ENCODE peak calls at places on chromosomes 6 and 20, in nine cellular contexts. A is ELF-1; L is upper lobe of right lung; C is lung microvascular endothelial cell; P is right cardiac atrium; V is activated CD4-positive, alpha-beta memory T cell treated with anti-CD3 and anti-CD28 coated beads, Interleukin-2, amount 10 ng/mL, durations not matched to agents 7 days and 5 days; X is left lobe of liver; J is esophagus muscularis mucosa; K is KBM-7. U is an unnamed sample.
A peak's percentile ranks its signal among the peaks of the same experiment; 100 is the strongest.

GRCh38 chr6:168875811-168876576 is 377.7 kb downstream of the THBS2 start:
- DNase-seq in A (no peak), L (no peak), C (no peak), P (no peak), V (no peak), X (no peak), J (no peak), K (no peak), U (no peak)

GRCh38 chr20:47095690-47096089 is 201.0 kb downstream of the EYA2 start:
- DNase-seq in A (no peak), L (no peak), C (no peak), P (no peak), V (no peak), X (no peak), J (no peak), K (no peak), U (no peak)

GRCh38 chr6:54020311-54020710 is 90.9 kb upstream of the MLIP start:
- DNase-seq in A (no peak), L (no peak), C (peak; percentile 49), P (no peak), V (no peak), X (no peak), J (no peak), K (no peak), U (no peak)

GRCh38 chr6:140001851-140002301 is 627.4 kb upstream of the CITED2 start:
- DNase-seq in A (no peak), L (no peak), C (no peak), P (no peak), V (no peak), X (no peak), J (no peak), K (no peak), U (no peak)

GRCh38 chr6:69953491-69953890 is 87.1 kb downstream of the COL19A1 start:
- DNase-seq in A (no peak), L (no peak), C (no peak), P (no peak), V (no peak), X (no peak), J (no peak), K (no peak), U (no peak)

GRCh38 chr20:1871807-1872455 is 23.3 kb upstream of the SIRPA start:
- DNase-seq in A (no peak), L (no peak), C (no peak), P (no peak), V (no peak), X (no peak), J (no peak), K (no peak), U (no peak)

GRCh38 chr20:62236674-62236996 is 1.7 kb upstream of the OSBPL2 start:
- DNase-seq in A (peak; percentile 82), L (no peak), C (no peak), P (no peak), V (no peak), X (no peak), J (no peak), K (no peak), U (no peak)

GRCh38 chr6:20271818-20272217 is 59.5 kb upstream of the MBOAT1 start:
- DNase-seq in A (no peak), L (no peak), C (no peak), P (no peak), V (no peak), X (no peak), J (no peak), K (no peak), U (no peak)

GRCh38 chr6:53189554-53189953 is 40.9 kb upstream of the GCM1 start:
- DNase-seq in A (no peak), L (no peak), C (no peak), P (no peak), V (no peak), X (no peak), J (no peak), K (no peak), U (no peak)

GRCh38 chr20:62854121-62854520 is 7.5 kb downstream of the TCFL5 start:
- DNase-seq in A (no peak), L (no peak), C (no peak), P (no peak), V (no peak), X (no peak), J (no peak), K (no peak), U (no peak)

GRCh38 chr6:147947521-147947920 is 395.1 kb upstream of the SASH1 start:
- DNase-seq in A (no peak), L (no peak), C (no peak), P (no peak), V (no peak), X (no peak), J (no peak), K (no peak), U (no peak)

GRCh38 chr6:50720623-50721022 is 7.3 kb downstream of the TFAP2D start:
- DNase-seq in A (peak; percentile 60), L (no peak), C (peak; percentile 46), P (no peak), V (no peak), X (no peak), J (no peak), K (peak; percentile 20), U (peak; percentile 25)

GRCh38 chr6:143372199-143372882 is 78.2 kb downstream of the ADAT2 start:
- DNase-seq in A (no peak), L (no peak), C (no peak), P (no peak), V (no peak), X (no peak), J (no peak), K (no peak), U (no peak)

GRCh38 chr20:57335392-57335791 is 5.8 kb downstream of the SPO11 start:
- DNase-seq in A (no peak), L (no peak), C (no peak), P (no peak), V (no peak), X (no peak), J (no peak), K (no peak), U (no peak)

GRCh38 chr20:50328161-50328979 is 137.7 kb downstream of the CEBPB start:
- DNase-seq in A (no peak), L (no peak), C (no peak), P (no peak), V (no peak), X (no peak), J (no peak), K (no peak), U (no peak)

GRCh38 chr6:30876039-30876730 is 8.1 kb upstream of the DDR1 start:
- DNase-seq in A (no peak), L (no peak), C (peak; percentile 96), P (no peak), V (no peak), X (peak; percentile 10), J (no peak), K (no peak), U (no peak)

GRCh38 chr6:72832271-72832670 is 210.4 kb downstream of the KCNQ5 start:
- DNase-seq in A (no peak), L (no peak), C (no peak), P (no peak), V (no peak), X (no peak), J (no peak), K (no peak), U (no peak)

GRCh38 chr6:84912472-84913143 is 148.2 kb upstream of the TBX18 start:
- DNase-seq in A (no peak), L (no peak), C (no peak), P (no peak), V (no peak), X (peak; percentile 48), J (no peak), K (no peak), U (no peak)

GRCh38 chr20:46230811-46231282 is 77.5 kb downstream of the CDH22 start:
- DNase-seq in A (peak; percentile 82), L (no peak), C (peak; percentile 60), P (no peak), V (no peak), X (no peak), J (no peak), K (peak; percentile 23), U (peak; percentile 24)

GRCh38 chr6:151620179-151620578 is 126.4 kb downstream of the CCDC170 start:
- DNase-seq in A (no peak), L (no peak), C (no peak), P (no peak), V (no peak), X (no peak), J (no peak), K (no peak), U (no peak)

GRCh38 chr6:54681987-54682386 is 164.6 kb upstream of the FAM83B start:
- DNase-seq in A (no peak), L (no peak), C (peak; percentile 56), P (no peak), V (no peak), X (no peak), J (no peak), K (no peak), U (no peak)

GRCh38 chr6:154197176-154197850 is 158.3 kb downstream of the OPRM1 start:
- DNase-seq in A (no peak), L (no peak), C (no peak), P (no peak), V (no peak), X (no peak), J (no peak), K (no peak), U (no peak)

GRCh38 chr6:131419698-131420097 is 153.3 kb upstream of the ARG1 start:
- DNase-seq in A (no peak), L (no peak), C (no peak), P (no peak), V (no peak), X (no peak), J (no peak), K (no peak), U (no peak)

GRCh38 chr6:142758257-142759025 is 186.5 kb downstream of the HIVEP2 start:
- DNase-seq in A (no peak), L (no peak), C (no peak), P (no peak), V (no peak), X (no peak), J (no peak), K (no peak), U (no peak)

GRCh38 chr6:45021652-45022051 is 306.5 kb upstream of the RUNX2 start:
- DNase-seq in A (no peak), L (no peak), C (peak; percentile 41), P (no peak), V (no peak), X (no peak), J (no peak), K (peak; percentile 33), U (peak; percentile 76)

GRCh38 chr6:161429921-161430490 is 156.1 kb upstream of the AGPAT4 start:
- DNase-seq in A (no peak), L (no peak), C (no peak), P (no peak), V (no peak), X (no peak), J (no peak), K (no peak), U (peak; percentile 11)

GRCh38 chr6:123519191-123519510 is 117.6 kb downstream of the TRDN start:
- DNase-seq in A (no peak), L (no peak), C (no peak), P (peak; percentile 81), V (no peak), X (no peak), J (no peak), K (no peak), U (no peak)

GRCh38 chr6:106141441-106142237 is 55.5 kb downstream of the PRDM1 start:
- DNase-seq in A (no peak), L (no peak), C (no peak), P (no peak), V (peak; percentile 67), X (no peak), J (no peak), K (peak; percentile 79), U (no peak)

GRCh38 chr20:38805502-38805957 is at the start of gene PPP1R16B:
- DNase-seq in A (peak; percentile 69), L (peak; percentile 75), C (peak; percentile 65), P (peak; percentile 55), V (peak; percentile 88), X (peak; percentile 54), J (no peak), K (peak; percentile 84), U (peak; percentile 35)

GRCh38 chr20:25233016-25233772 is 14.7 kb upstream of the PYGB start:
- DNase-seq in A (peak; percentile 74), L (peak; percentile 86), C (peak; percentile 45), P (peak; percentile 84), V (no peak), X (peak; percentile 88), J (no peak), K (no peak), U (no peak)

GRCh38 chr6:65199121-65199520 is 507.9 kb downstream of the EYS start:
- DNase-seq in A (no peak), L (no peak), C (peak; percentile 69), P (no peak), V (no peak), X (no peak), J (no peak), K (no peak), U (no peak)

U was measured in Kasumi-1.